ENCODE peak calls at places on chromosomes 7 and 10, in four cellular contexts. One of them, this sample, is unnamed.

GRCh38 chr7:148286150-148286549 is 304.4 kb upstream of the C7orf33 start:
- DNase-seq in aorta: no peak
- DNase-seq in OCI-LY7: peak
- DNase-seq in A549: peak
- DNase-seq in this sample: no peak

GRCh38 chr7:27196287-27196739 is 3.6 kb downstream of the HOXA13 start:
- DNase-seq in aorta: peak
- DNase-seq in OCI-LY7: peak
- DNase-seq in A549: peak
- DNase-seq in this sample: peak

GRCh38 chr10:59019603-59020002 is 156.8 kb upstream of the PHYHIPL start:
- DNase-seq in aorta: no peak
- DNase-seq in OCI-LY7: no peak
- DNase-seq in A549: no peak
- DNase-seq in this sample: no peak

GRCh38 chr7:14219125-14219524 is 229.7 kb upstream of the ETV1 start:
- DNase-seq in aorta: no peak
- DNase-seq in OCI-LY7: no peak
- DNase-seq in A549: no peak
- DNase-seq in this sample: no peak

GRCh38 chr7:68166525-68166924 is 1169.9 kb downstream of the TYW1 start:
- DNase-seq in aorta: no peak
- DNase-seq in OCI-LY7: no peak
- DNase-seq in A549: no peak
- DNase-seq in this sample: no peak

GRCh38 chr7:105962353-105962752 is 711 bp upstream of the CDHR3 start:
- DNase-seq in aorta: no peak
- DNase-seq in OCI-LY7: no peak
- DNase-seq in A549: no peak
- DNase-seq in this sample: no peak

GRCh38 chr7:31493714-31494181 is 20.1 kb upstream of the ITPRID1 start:
- DNase-seq in aorta: no peak
- DNase-seq in OCI-LY7: no peak
- DNase-seq in A549: no peak
- DNase-seq in this sample: no peak

GRCh38 chr7:46932656-46933424 is 649.1 kb downstream of the TNS3 start:
- DNase-seq in aorta: no peak
- DNase-seq in OCI-LY7: no peak
- DNase-seq in A549: peak
- DNase-seq in this sample: no peak

GRCh38 chr10:70084189-70084588 is 31.5 kb downstream of the MACROH2A2 start:
- DNase-seq in aorta: no peak
- DNase-seq in OCI-LY7: peak
- DNase-seq in A549: peak
- DNase-seq in this sample: no peak

GRCh38 chr10:44907576-44907975 is 3.6 kb upstream of the TMEM72 start:
- DNase-seq in aorta: no peak
- DNase-seq in OCI-LY7: no peak
- DNase-seq in A549: no peak
- DNase-seq in this sample: no peak

GRCh38 chr10:11095374-11095785 is 77.7 kb downstream of the CELF2 start:
- DNase-seq in aorta: no peak
- DNase-seq in OCI-LY7: no peak
- DNase-seq in A549: no peak
- DNase-seq in this sample: no peak

GRCh38 chr7:2476776-2477446 is 713 bp upstream of the GRIFIN start:
- DNase-seq in aorta: no peak
- DNase-seq in OCI-LY7: no peak
- DNase-seq in A549: no peak
- DNase-seq in this sample: no peak

GRCh38 chr7:19519443-19519977 is 189.3 kb downstream of the POLR1F start:
- DNase-seq in aorta: no peak
- DNase-seq in OCI-LY7: no peak
- DNase-seq in A549: no peak
- DNase-seq in this sample: no peak

GRCh38 chr7:2560175-2560695 is 1.5 kb downstream of the IQCE start:
- DNase-seq in aorta: peak
- DNase-seq in OCI-LY7: no peak
- DNase-seq in A549: no peak
- DNase-seq in this sample: no peak

GRCh38 chr7:6139189-6139996 is 108.2 kb downstream of the ANKRD61 start:
- DNase-seq in aorta: no peak
- DNase-seq in OCI-LY7: no peak
- DNase-seq in A549: no peak
- DNase-seq in this sample: no peak

GRCh38 chr10:110995301-110995700 is 75.9 kb downstream of the SHOC2 start:
- DNase-seq in aorta: no peak
- DNase-seq in OCI-LY7: no peak
- DNase-seq in A549: no peak
- DNase-seq in this sample: no peak

GRCh38 chr7:55546826-55547225 is 25.5 kb downstream of the VOPP1 start:
- DNase-seq in aorta: peak
- DNase-seq in OCI-LY7: no peak
- DNase-seq in A549: peak
- DNase-seq in this sample: no peak

GRCh38 chr7:192701-193536 is 548 bp downstream of the FAM20C start:
- DNase-seq in aorta: no peak
- DNase-seq in OCI-LY7: no peak
- DNase-seq in A549: peak
- DNase-seq in this sample: no peak

GRCh38 chr7:141975806-141976523 is 2.4 kb upstream of the TAS2R38 start:
- DNase-seq in aorta: peak
- DNase-seq in OCI-LY7: peak
- DNase-seq in A549: peak
- DNase-seq in this sample: peak

GRCh38 chr10:625335-625699 is 64.2 kb downstream of the DIP2C start:
- DNase-seq in aorta: no peak
- DNase-seq in OCI-LY7: no peak
- DNase-seq in A549: no peak
- DNase-seq in this sample: no peak

GRCh38 chr10:131312261-131312801 is 810 bp upstream of the TCERG1L start:
- DNase-seq in aorta: peak
- DNase-seq in OCI-LY7: no peak
- DNase-seq in A549: no peak
- DNase-seq in this sample: no peak

GRCh38 chr7:157438121-157439025 is 101.6 kb downstream of the DNAJB6 start:
- DNase-seq in aorta: peak
- DNase-seq in OCI-LY7: no peak
- DNase-seq in A549: no peak
- DNase-seq in this sample: no peak

GRCh38 chr10:131068760-131069159 is 242.8 kb downstream of the TCERG1L start:
- DNase-seq in aorta: no peak
- DNase-seq in OCI-LY7: no peak
- DNase-seq in A549: no peak
- DNase-seq in this sample: no peak

GRCh38 chr10:47438857-47439474 is 44.9 kb downstream of the ANXA8 start:
- DNase-seq in aorta: no peak
- DNase-seq in OCI-LY7: peak
- DNase-seq in A549: peak
- DNase-seq in this sample: no peak

GRCh38 chr10:103231047-103231551 is 14.6 kb upstream of the RPEL1 start:
- DNase-seq in aorta: no peak
- DNase-seq in OCI-LY7: no peak
- DNase-seq in A549: peak
- DNase-seq in this sample: no peak

GRCh38 chr10:126880926-126881325 is 24.3 kb upstream of the DOCK1 start:
- DNase-seq in aorta: no peak
- DNase-seq in OCI-LY7: no peak
- DNase-seq in A549: no peak
- DNase-seq in this sample: no peak

GRCh38 chr7:139065323-139065722 is 29.5 kb upstream of the ZC3HAV1L start:
- DNase-seq in aorta: no peak
- DNase-seq in OCI-LY7: no peak
- DNase-seq in A549: no peak
- DNase-seq in this sample: no peak

This sample was measured in activated T-helper 1 cell treated with anti-CD3 and anti-CD28 coated beads, Interleukin-2, amount 50 U/mL, for 16 hours.